ENCODE peak calls at places on chromosomes 2 and 18, in five cellular contexts. One of them, this sample, is unnamed.

GRCh38 chr2:152031747-152032146 is 67.1 kb downstream of the CACNB4 start:
- DNase-seq in body of pancreas: no peak
- DNase-seq in left ventricle myocardium inferior: no peak
- DNase-seq in PC-3: no peak
- DNase-seq in trophoblast cell: no peak
- DNase-seq in this sample: no peak

GRCh38 chr18:55500316-55501086 is 87.5 kb downstream of the TCF4 start:
- DNase-seq in trophoblast cell: peak
- DNase-seq in body of pancreas: no peak
- DNase-seq in left ventricle myocardium inferior: no peak
- DNase-seq in PC-3: peak
- DNase-seq in this sample: no peak

GRCh38 chr2:106270471-106270891 is 76.4 kb upstream of the UXS1 start:
- DNase-seq in trophoblast cell: peak
- DNase-seq in body of pancreas: no peak
- DNase-seq in left ventricle myocardium inferior: no peak
- DNase-seq in PC-3: no peak
- DNase-seq in this sample: no peak

GRCh38 chr2:174485763-174486613 is 841 bp downstream of the GPR155 start:
- DNase-seq in left ventricle myocardium inferior: peak
- DNase-seq in body of pancreas: peak
- DNase-seq in trophoblast cell: no peak
- DNase-seq in PC-3: peak
- DNase-seq in this sample: peak

GRCh38 chr2:105798595-105798994 is 53.9 kb downstream of the NCK2 start:
- DNase-seq in PC-3: no peak
- DNase-seq in body of pancreas: no peak
- DNase-seq in left ventricle myocardium inferior: no peak
- DNase-seq in trophoblast cell: no peak
- DNase-seq in this sample: no peak

GRCh38 chr2:29936005-29936404 is 14.6 kb upstream of the ALK start:
- DNase-seq in PC-3: no peak
- DNase-seq in trophoblast cell: no peak
- DNase-seq in left ventricle myocardium inferior: no peak
- DNase-seq in body of pancreas: no peak
- DNase-seq in this sample: no peak

GRCh38 chr2:85430780-85431601 is 12.5 kb downstream of the SH2D6 start:
- DNase-seq in body of pancreas: no peak
- DNase-seq in PC-3: no peak
- DNase-seq in left ventricle myocardium inferior: no peak
- DNase-seq in trophoblast cell: no peak
- DNase-seq in this sample: no peak

GRCh38 chr2:73260338-73260984 is 23.8 kb downstream of the FBXO41 start:
- DNase-seq in left ventricle myocardium inferior: peak
- DNase-seq in PC-3: peak
- DNase-seq in body of pancreas: peak
- DNase-seq in trophoblast cell: peak
- DNase-seq in this sample: peak

GRCh38 chr2:138829326-138829725 is 49.1 kb upstream of the NXPH2 start:
- DNase-seq in body of pancreas: peak
- DNase-seq in left ventricle myocardium inferior: no peak
- DNase-seq in PC-3: peak
- DNase-seq in trophoblast cell: peak
- DNase-seq in this sample: peak

GRCh38 chr2:147099845-147100244 is 745.0 kb upstream of the ACVR2A start:
- DNase-seq in left ventricle myocardium inferior: no peak
- DNase-seq in trophoblast cell: peak
- DNase-seq in body of pancreas: no peak
- DNase-seq in PC-3: peak
- DNase-seq in this sample: peak

GRCh38 chr2:105301646-105302045 is 27.9 kb downstream of the TGFBRAP1 start:
- DNase-seq in trophoblast cell: no peak
- DNase-seq in left ventricle myocardium inferior: no peak
- DNase-seq in PC-3: no peak
- DNase-seq in body of pancreas: no peak
- DNase-seq in this sample: no peak

GRCh38 chr2:120369250-120369649 is 23.3 kb downstream of the INHBB start:
- DNase-seq in left ventricle myocardium inferior: no peak
- DNase-seq in body of pancreas: no peak
- DNase-seq in PC-3: peak
- DNase-seq in trophoblast cell: no peak
- DNase-seq in this sample: no peak

GRCh38 chr2:27681844-27682243 is 18.2 kb downstream of the SLC4A1AP start:
- DNase-seq in body of pancreas: no peak
- DNase-seq in left ventricle myocardium inferior: no peak
- DNase-seq in PC-3: no peak
- DNase-seq in trophoblast cell: peak
- DNase-seq in this sample: peak

GRCh38 chr2:181683518-181684453 is 3.5 kb upstream of the NEUROD1 start:
- DNase-seq in left ventricle myocardium inferior: no peak
- DNase-seq in PC-3: no peak
- DNase-seq in trophoblast cell: peak
- DNase-seq in body of pancreas: peak
- DNase-seq in this sample: no peak

GRCh38 chr2:9087151-9087681 is 83.7 kb upstream of the MBOAT2 start:
- DNase-seq in left ventricle myocardium inferior: no peak
- DNase-seq in body of pancreas: no peak
- DNase-seq in trophoblast cell: peak
- DNase-seq in PC-3: no peak
- DNase-seq in this sample: no peak

GRCh38 chr2:26010943-26011342 is 22.9 kb upstream of the RAB10 start:
- DNase-seq in trophoblast cell: no peak
- DNase-seq in left ventricle myocardium inferior: no peak
- DNase-seq in body of pancreas: no peak
- DNase-seq in PC-3: no peak
- DNase-seq in this sample: no peak

GRCh38 chr2:26008851-26009566 is 24.9 kb upstream of the RAB10 start:
- DNase-seq in PC-3: peak
- DNase-seq in left ventricle myocardium inferior: peak
- DNase-seq in body of pancreas: peak
- DNase-seq in trophoblast cell: peak
- DNase-seq in this sample: peak

GRCh38 chr2:26011609-26011989 is 22.3 kb upstream of the RAB10 start:
- DNase-seq in PC-3: no peak
- DNase-seq in trophoblast cell: no peak
- DNase-seq in left ventricle myocardium inferior: no peak
- DNase-seq in body of pancreas: no peak
- DNase-seq in this sample: no peak

GRCh38 chr2:26009567-26009963 is 24.3 kb upstream of the RAB10 start:
- DNase-seq in PC-3: no peak
- DNase-seq in left ventricle myocardium inferior: no peak
- DNase-seq in body of pancreas: no peak
- DNase-seq in trophoblast cell: no peak
- DNase-seq in this sample: no peak

DNA sequence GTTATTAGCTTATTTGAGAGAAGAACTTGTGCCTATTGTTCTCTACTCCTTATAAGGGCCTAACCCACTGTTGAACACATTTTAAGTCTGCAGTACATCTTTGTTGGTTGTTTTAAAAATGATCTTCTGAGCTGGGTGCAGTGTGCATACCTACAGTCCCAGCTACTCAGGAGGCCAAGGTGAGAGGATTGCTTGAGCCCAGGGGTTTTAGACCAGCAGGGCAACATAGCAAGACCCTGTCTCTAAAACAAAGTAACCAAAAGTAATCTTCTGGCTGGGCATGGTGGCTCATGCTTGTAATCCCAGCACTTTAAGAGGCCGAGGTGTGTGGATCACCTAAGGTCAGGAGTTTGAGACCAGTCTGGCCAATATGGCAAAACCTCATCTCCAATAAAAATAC is 25.8 kb upstream of the RAB10 start:
- DNase-seq in left ventricle myocardium inferior: no peak
- DNase-seq in body of pancreas: no peak
- DNase-seq in trophoblast cell: no peak
- DNase-seq in PC-3: no peak
- DNase-seq in this sample: no peak
- H3K27ac ChIP-seq in left ventricle myocardium inferior: no peak
- H3K27ac ChIP-seq in body of pancreas: no peak
- H3K27ac ChIP-seq in trophoblast cell: no peak
- H3K27ac ChIP-seq in PC-3: peak
- H3K27ac ChIP-seq in this sample: peak

GRCh38 chr2:14631676-14632075 is 841 bp upstream of the LRATD1 start:
- DNase-seq in trophoblast cell: no peak
- DNase-seq in left ventricle myocardium inferior: no peak
- DNase-seq in body of pancreas: no peak
- DNase-seq in PC-3: no peak
- DNase-seq in this sample: no peak
- H3K4me3 ChIP-seq in trophoblast cell: no peak
- H3K4me3 ChIP-seq in left ventricle myocardium inferior: peak
- H3K4me3 ChIP-seq in body of pancreas: no peak
- H3K4me3 ChIP-seq in PC-3: peak
- H3K4me3 ChIP-seq in this sample: no peak

GRCh38 chr2:220553150-220553549 is 925.7 kb downstream of the SLC4A3 start:
- DNase-seq in left ventricle myocardium inferior: no peak
- DNase-seq in trophoblast cell: no peak
- DNase-seq in body of pancreas: no peak
- DNase-seq in PC-3: no peak
- DNase-seq in this sample: no peak
- H3K27ac ChIP-seq in left ventricle myocardium inferior: no peak
- H3K27ac ChIP-seq in trophoblast cell: no peak
- H3K27ac ChIP-seq in body of pancreas: no peak
- H3K27ac ChIP-seq in PC-3: no peak
- H3K27ac ChIP-seq in this sample: no peak

GRCh38 chr2:101052147-101052546 is 50.1 kb downstream of the RPL31 start:
- DNase-seq in PC-3: no peak
- DNase-seq in body of pancreas: peak
- DNase-seq in left ventricle myocardium inferior: no peak
- DNase-seq in trophoblast cell: no peak
- DNase-seq in this sample: no peak
- H3K4me3 ChIP-seq in PC-3: no peak
- H3K4me3 ChIP-seq in body of pancreas: no peak
- H3K4me3 ChIP-seq in left ventricle myocardium inferior: no peak
- H3K4me3 ChIP-seq in trophoblast cell: no peak
- H3K4me3 ChIP-seq in this sample: no peak

DNA sequence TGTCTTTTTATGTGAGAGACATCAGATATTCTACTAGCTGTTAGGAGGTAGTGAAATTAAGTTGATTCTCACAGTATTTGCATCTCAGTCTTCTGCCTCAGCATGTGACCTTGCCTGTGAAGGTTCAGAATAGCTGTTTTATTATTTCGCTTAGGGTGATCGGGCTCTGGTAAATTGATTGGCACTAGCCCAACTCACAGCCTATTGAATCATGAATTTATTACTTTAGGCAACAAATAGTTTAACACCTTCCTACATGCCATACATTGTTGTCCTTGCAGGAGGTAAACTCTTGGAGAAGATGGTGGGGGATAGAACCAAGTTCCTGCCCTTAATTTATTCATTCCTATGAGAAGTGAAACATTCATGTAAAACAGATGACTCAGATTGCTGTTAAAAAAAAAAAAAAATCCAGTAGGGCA is 101.9 kb downstream of the GPD2 start:
- DNase-seq in left ventricle myocardium inferior: no peak
- DNase-seq in PC-3: no peak
- DNase-seq in trophoblast cell: no peak
- DNase-seq in body of pancreas: no peak
- DNase-seq in this sample: no peak
- H3K27ac ChIP-seq in left ventricle myocardium inferior: no peak
- H3K27ac ChIP-seq in PC-3: no peak
- H3K27ac ChIP-seq in trophoblast cell: no peak
- H3K27ac ChIP-seq in body of pancreas: no peak
- H3K27ac ChIP-seq in this sample: no peak

DNA sequence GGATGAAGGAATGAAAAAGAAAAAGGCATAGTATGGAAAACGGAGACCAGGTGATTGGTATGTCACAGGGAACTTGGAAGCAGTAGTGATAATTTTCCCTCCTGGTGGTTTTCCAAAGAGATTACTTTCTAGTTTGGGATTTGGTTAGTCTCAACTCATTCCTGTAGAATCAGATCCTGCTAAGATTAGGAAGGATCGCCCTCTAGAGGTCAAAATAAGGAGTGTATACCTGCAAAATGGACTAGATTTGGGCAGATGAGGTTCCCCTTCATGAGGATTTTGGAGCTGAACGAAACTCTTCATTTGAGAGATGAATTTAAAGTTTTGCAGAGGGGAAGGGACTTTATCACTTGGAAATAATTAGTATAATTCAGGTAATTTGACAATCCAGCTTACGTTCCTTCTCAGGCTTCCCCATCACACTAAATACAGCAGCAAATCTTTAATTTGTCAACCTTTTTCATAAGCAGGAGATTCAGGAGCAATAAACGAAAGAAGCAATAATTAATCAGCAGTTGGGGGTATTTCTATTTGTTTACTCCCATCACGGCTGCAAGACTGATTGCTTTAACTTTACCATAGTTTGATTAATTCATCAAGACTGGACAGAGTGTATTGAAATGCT is 65.2 kb downstream of the CCDC195 start:
- DNase-seq in left ventricle myocardium inferior: no peak
- DNase-seq in body of pancreas: no peak
- DNase-seq in PC-3: peak
- DNase-seq in trophoblast cell: peak
- DNase-seq in this sample: peak
- H3K4me3 ChIP-seq in left ventricle myocardium inferior: no peak
- H3K4me3 ChIP-seq in body of pancreas: no peak
- H3K4me3 ChIP-seq in PC-3: no peak
- H3K4me3 ChIP-seq in trophoblast cell: no peak
- H3K4me3 ChIP-seq in this sample: no peak

GRCh38 chr2:237128845-237129592 is 43.3 kb downstream of the COPS8 start:
- DNase-seq in left ventricle myocardium inferior: no peak
- DNase-seq in body of pancreas: no peak
- DNase-seq in PC-3: no peak
- DNase-seq in trophoblast cell: no peak
- DNase-seq in this sample: no peak
- H3K27ac ChIP-seq in left ventricle myocardium inferior: no peak
- H3K27ac ChIP-seq in body of pancreas: no peak
- H3K27ac ChIP-seq in PC-3: peak
- H3K27ac ChIP-seq in trophoblast cell: no peak
- H3K27ac ChIP-seq in this sample: no peak

DNA sequence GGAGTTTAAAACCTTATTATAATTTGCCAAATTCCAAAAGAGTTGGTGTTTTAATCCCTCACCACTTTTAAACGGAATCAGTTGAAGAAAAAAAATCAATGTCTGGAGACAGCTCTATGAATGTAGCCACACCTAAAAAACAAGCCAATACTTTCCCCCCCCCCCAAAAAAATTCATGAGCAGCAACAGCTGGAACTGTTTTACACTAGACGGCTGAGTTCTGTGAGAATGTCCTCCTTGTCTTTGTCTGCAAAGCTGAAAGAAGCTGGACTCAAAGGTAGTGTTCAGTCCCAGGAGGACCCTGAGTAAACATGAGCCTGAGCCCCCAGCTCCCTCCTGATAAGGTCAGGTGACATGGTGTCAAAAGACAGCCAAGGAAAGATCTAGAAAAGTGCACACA is 68.2 kb downstream of the ZNF521 start:
- DNase-seq in body of pancreas: no peak
- DNase-seq in left ventricle myocardium inferior: no peak
- DNase-seq in PC-3: no peak
- DNase-seq in trophoblast cell: no peak
- DNase-seq in this sample: no peak
- H3K4me3 ChIP-seq in body of pancreas: no peak
- H3K4me3 ChIP-seq in left ventricle myocardium inferior: peak
- H3K4me3 ChIP-seq in PC-3: no peak
- H3K4me3 ChIP-seq in trophoblast cell: no peak
- H3K4me3 ChIP-seq in this sample: no peak

GRCh38 chr2:848099-848498 is 102.5 kb upstream of the SNTG2 start:
- DNase-seq in PC-3: no peak
- DNase-seq in trophoblast cell: no peak
- DNase-seq in body of pancreas: no peak
- DNase-seq in left ventricle myocardium inferior: no peak
- DNase-seq in this sample: no peak
- H3K27ac ChIP-seq in PC-3: no peak
- H3K27ac ChIP-seq in trophoblast cell: no peak
- H3K27ac ChIP-seq in body of pancreas: no peak
- H3K27ac ChIP-seq in left ventricle myocardium inferior: no peak
- H3K27ac ChIP-seq in this sample: no peak